ENCODE peak calls at places on chromosomes 6 and 20, in six cellular contexts. Z is psoas muscle; K is HL-60; N is NCI-H510A treated with DMSO at 0.1 percent for 48 hours; P is effector CD8-positive, alpha-beta T cell; J is GDM1. X is an unnamed sample.

GRCh38 chr6:154500769-154501171 is 9.7 kb downstream of the CNKSR3 start:
- DNase-seq in Z (no peak), K (no peak), N (no peak), P (no peak), J (no peak), X (no peak)

GRCh38 chr20:8438748-8439147 is 306.7 kb downstream of the PLCB1 start:
- DNase-seq in Z (no peak), K (no peak), N (peak; percentile 16), P (no peak), J (no peak), X (no peak)

GRCh38 chr20:12237772-12238171 is 320.1 kb downstream of the BTBD3 start:
- DNase-seq in Z (no peak), K (no peak), N (no peak), P (no peak), J (no peak), X (no peak)

GRCh38 chr6:165455488-165455887 is 146.1 kb upstream of the C6orf118 start:
- DNase-seq in Z (no peak), K (no peak), N (no peak), P (no peak), J (no peak), X (no peak)

GRCh38 chr6:166313255-166314070 is 5.3 kb upstream of the PRR18 start:
- DNase-seq in Z (no peak), K (peak; percentile 53), N (no peak), P (peak; percentile 42), J (peak; percentile 53), X (no peak)

GRCh38 chr6:39937686-39938333 is 3.5 kb upstream of the MOCS1 start:
- DNase-seq in Z (no peak), K (no peak), N (peak; percentile 65), P (no peak), J (no peak), X (no peak)

GRCh38 chr6:25991785-25992412 is 29.3 kb downstream of the TRIM38 start:
- DNase-seq in Z (peak; percentile 76), K (peak; percentile 91), N (peak; percentile 82), P (no peak), J (peak; percentile 59), X (peak; percentile 11)

GRCh38 chr6:37850728-37851285 is 31.3 kb downstream of the ZFAND3 start:
- DNase-seq in Z (no peak), K (no peak), N (no peak), P (no peak), J (no peak), X (no peak)

GRCh38 chr6:145887969-145888368 is 73.4 kb upstream of the FBXO30 start:
- DNase-seq in Z (no peak), K (peak; percentile 9), N (no peak), P (no peak), J (no peak), X (no peak)

GRCh38 chr6:163790296-163790840 is 375.9 kb downstream of the QKI start:
- DNase-seq in Z (no peak), K (no peak), N (no peak), P (no peak), J (no peak), X (no peak)

GRCh38 chr6:138499303-138499991 is at the start of gene NHSL1:
- DNase-seq in Z (no peak), K (peak; percentile 46), N (peak; percentile 57), P (no peak), J (peak; percentile 40), X (no peak)